ENCODE peak calls at places on chromosomes 5 and 9, in five cellular contexts. W, Z, S, D and L are unnamed samples. For H3K27me3, the result is how much of the 10 kb centered on the place peaks cover.

GRCh38 chr5:143268388-143268787 is 135.1 kb downstream of the NR3C1 start:
- DNase-seq in W (no peak), Z (no peak), S (no peak), D (no peak), L (no peak)

GRCh38 chr9:13213337-13213736 is 66.2 kb downstream of the MPDZ start:
- DNase-seq in W (no peak), Z (no peak), S (no peak), D (no peak), L (no peak)

GRCh38 chr9:127194881-127195713 is 69.5 kb upstream of the GARNL3 start:
- DNase-seq in W (no peak), Z (no peak), S (no peak), D (no peak), L (no peak)

GRCh38 chr5:30994926-30995325 is 198.6 kb upstream of the CDH6 start:
- DNase-seq in W (no peak), Z (no peak), S (no peak), D (no peak), L (no peak)

GRCh38 chr9:79165006-79165405 is 406.8 kb upstream of the TLE4 start:
- DNase-seq in W (no peak), Z (no peak), S (no peak), D (no peak), L (no peak)

GRCh38 chr9:94985649-94986048 is 259.1 kb downstream of the AOPEP start:
- DNase-seq in W (no peak), Z (no peak), S (no peak), D (no peak), L (no peak)

GRCh38 chr9:70113403-70114022 is 69.9 kb downstream of the MAMDC2 start:
- DNase-seq in W (peak), Z (peak), S (no peak), D (peak), L (no peak)

GRCh38 chr5:133932441-133933168 is 35.8 kb downstream of the C5orf15 start:
- DNase-seq in W (no peak), Z (no peak), S (no peak), D (peak), L (no peak)

GRCh38 chr5:125891326-125891725 is 531.9 kb upstream of the GRAMD2B start:
- DNase-seq in W (no peak), Z (no peak), S (no peak), D (no peak), L (no peak)

GRCh38 chr9:128070874-128071273 is 2.8 kb downstream of the SLC25A25 start:
- DNase-seq in W (no peak), Z (no peak), S (no peak), D (no peak), L (no peak)

GRCh38 chr5:15499528-15500325 is at the start of gene FBXL7:
- DNase-seq in W (peak), Z (peak), S (peak), D (peak), L (no peak)

GRCh38 chr5:5929231-5929630 is 449.1 kb downstream of the MED10 start:
- DNase-seq in W (no peak), Z (no peak), S (no peak), D (no peak), L (no peak)

GRCh38 chr5:124806857-124807196 is 60.4 kb upstream of the ZNF608 start:
- DNase-seq in W (no peak), Z (no peak), S (no peak), D (no peak), L (no peak)

GRCh38 chr9:34256104-34256503 is 73.0 kb downstream of the KIF24 start:
- DNase-seq in W (no peak), Z (no peak), S (no peak), D (no peak), L (no peak)

GRCh38 chr5:61357745-61358144 is 25.7 kb downstream of the ZSWIM6 start:
- DNase-seq in W (no peak), Z (no peak), S (no peak), D (no peak), L (no peak)

GRCh38 chr5:59711316-59711715 is 182.2 kb downstream of the PDE4D start:
- DNase-seq in W (no peak), Z (no peak), S (no peak), D (no peak), L (no peak)

GRCh38 chr5:73544429-73545402 is 20.7 kb downstream of the ANKRA2 start:
- DNase-seq in W (no peak), Z (peak), S (no peak), D (no peak), L (no peak)

GRCh38 chr9:3960661-3961144 is 339.2 kb downstream of the GLIS3 start:
- DNase-seq in W (no peak), Z (no peak), S (no peak), D (no peak), L (no peak)

GRCh38 chr5:179241175-179241574 is 104.1 kb downstream of the ADAMTS2 start:
- DNase-seq in W (peak), Z (peak), S (no peak), D (no peak), L (no peak)

GRCh38 chr5:74738406-74738805 is 28.5 kb downstream of the GFM2 start:
- DNase-seq in W (no peak), Z (no peak), S (no peak), D (no peak), L (no peak)

GRCh38 chr5:77282337-77283027 is 72.0 kb downstream of the PDE8B start:
- DNase-seq in W (no peak), Z (peak), S (no peak), D (no peak), L (no peak)

GRCh38 chr5:74233571-74233970 is 407.0 kb downstream of the ENC1 start:
- DNase-seq in W (no peak), Z (no peak), S (no peak), D (no peak), L (no peak)

GRCh38 chr5:139663207-139663606 is 15.1 kb downstream of the CXXC5 start:
- DNase-seq in W (no peak), Z (no peak), S (no peak), D (no peak), L (no peak)

GRCh38 chr9:93962561-93963440 is 7.6 kb upstream of the BARX1 start:
- DNase-seq in W (peak), Z (peak), S (no peak), D (peak), L (peak)

GRCh38 chr5:78649816-78650561 is 1.4 kb upstream of the LHFPL2 start:
- DNase-seq in W (no peak), Z (no peak), S (no peak), D (no peak), L (no peak)

GRCh38 chr9:17829812-17830385 is 251.0 kb downstream of the SH3GL2 start:
- DNase-seq in W (no peak), Z (no peak), S (no peak), D (no peak), L (no peak)

GRCh38 chr9:17824927-17825659 is 246.2 kb downstream of the SH3GL2 start:
- DNase-seq in W (no peak), Z (no peak), S (no peak), D (no peak), L (no peak)

DNA sequence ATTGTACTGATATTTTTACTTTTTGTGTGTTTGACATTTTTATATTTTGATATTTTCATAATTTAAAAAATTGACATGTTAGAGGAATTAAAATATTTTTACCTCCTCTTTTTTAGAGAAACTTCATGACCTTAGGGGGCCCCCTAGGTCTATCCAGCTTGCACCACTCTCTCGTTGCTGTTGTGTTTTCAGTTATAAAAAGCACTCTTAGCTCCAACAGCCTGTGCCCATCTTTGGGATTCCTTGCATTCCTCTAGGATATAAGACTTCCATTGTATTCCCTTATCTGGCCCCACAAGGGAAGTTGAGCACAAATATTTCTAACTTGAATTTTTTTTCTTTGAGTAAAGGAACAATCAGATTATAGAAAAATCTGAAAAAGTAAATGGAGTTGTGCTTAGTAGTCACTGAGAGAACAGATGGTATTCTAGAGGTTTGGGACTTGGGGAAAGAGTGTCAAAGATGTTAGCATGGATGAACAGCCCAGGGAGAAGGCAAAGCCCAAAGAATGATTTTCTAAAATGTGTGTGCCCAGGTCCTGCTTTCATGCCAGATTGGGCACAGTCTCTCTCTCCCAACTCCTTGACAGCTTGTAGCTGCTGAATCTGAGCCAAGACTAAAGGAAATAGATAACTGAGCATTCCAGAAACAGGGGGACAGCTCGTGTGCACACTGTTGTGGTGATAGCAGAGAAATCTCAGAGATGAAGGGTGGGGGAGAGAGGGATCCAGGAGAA is 245.5 kb downstream of the SH3GL2 start:
- DNase-seq in W (no peak), Z (no peak), S (no peak), D (no peak), L (no peak)
- H3K27ac ChIP-seq in W (peak), Z (peak), S (no peak), D (no peak), L (no peak)

GRCh38 chr5:87413116-87413645 is 451 bp upstream of the CCNH start:
- DNase-seq in W (no peak), Z (no peak), S (no peak), D (no peak), L (no peak)
- TF ChIP-seq POLR2A in W (no peak), Z (no peak), S (no peak), D (no peak), L (no peak)

GRCh38 chr9:122221223-122221811 is 7.4 kb downstream of the LHX6 start:
- DNase-seq in W (no peak), Z (no peak), S (no peak), D (no peak), L (no peak)
- H3K27me3 ChIP-seq in W (half or more), Z (under half), S (half or more), D (half or more), L (under half)

GRCh38 chr9:136561779-136562178 is 15.9 kb upstream of the NOTCH1 start:
- DNase-seq in W (no peak), Z (no peak), S (no peak), D (no peak), L (no peak)
- H3K27ac ChIP-seq in W (no peak), Z (no peak), S (no peak), D (no peak), L (no peak)

GRCh38 chr5:149429839-149430721 is 51.0 kb upstream of the IL17B start:
- DNase-seq in W (peak), Z (no peak), S (no peak), D (peak), L (no peak)
- TF ChIP-seq POLR2A in W (no peak), Z (no peak), S (no peak), D (no peak), L (no peak)

GRCh38 chr9:130264414-130265350 is 878 bp upstream of the HMCN2 start:
- DNase-seq in W (peak), Z (no peak), S (no peak), D (no peak), L (no peak)
- H3K27me3 ChIP-seq in W (under half), Z (under half), S (under half), D (half or more), L (under half)

DNA sequence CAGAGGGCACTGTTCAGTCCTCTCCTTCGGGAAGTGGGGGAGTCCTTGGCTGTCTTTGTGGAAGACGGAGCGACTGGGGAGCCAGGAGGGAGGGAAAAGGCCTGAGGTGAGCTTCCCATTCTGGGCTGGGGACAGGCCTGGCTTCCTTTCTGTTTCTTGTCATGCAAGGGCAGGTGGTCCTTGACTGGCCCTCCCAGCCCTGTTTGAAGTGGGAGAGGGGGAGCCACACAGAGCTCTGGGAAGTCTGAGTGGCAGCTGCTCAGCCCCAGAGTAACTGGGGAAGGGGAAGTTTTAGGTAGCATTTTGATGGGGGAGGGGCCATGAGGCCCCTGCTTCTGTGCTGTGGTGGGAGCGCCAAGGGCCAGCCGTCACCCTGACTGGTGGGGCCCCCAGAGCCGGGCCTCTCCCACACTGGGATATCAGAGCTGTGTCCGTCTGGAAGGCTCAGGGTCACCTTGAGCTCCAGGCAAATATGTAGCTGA is 6.5 kb downstream of the UNC5A start:
- DNase-seq in W (no peak), Z (no peak), S (no peak), D (no peak), L (no peak)
- H3K27ac ChIP-seq in W (no peak), Z (no peak), S (no peak), D (no peak), L (no peak)

GRCh38 chr5:145854651-145855258 is 18.1 kb downstream of the GRXCR2 start:
- DNase-seq in W (no peak), Z (no peak), S (no peak), D (no peak), L (no peak)
- TF ChIP-seq POLR2A in W (no peak), Z (no peak), S (no peak), D (no peak), L (no peak)

DNA sequence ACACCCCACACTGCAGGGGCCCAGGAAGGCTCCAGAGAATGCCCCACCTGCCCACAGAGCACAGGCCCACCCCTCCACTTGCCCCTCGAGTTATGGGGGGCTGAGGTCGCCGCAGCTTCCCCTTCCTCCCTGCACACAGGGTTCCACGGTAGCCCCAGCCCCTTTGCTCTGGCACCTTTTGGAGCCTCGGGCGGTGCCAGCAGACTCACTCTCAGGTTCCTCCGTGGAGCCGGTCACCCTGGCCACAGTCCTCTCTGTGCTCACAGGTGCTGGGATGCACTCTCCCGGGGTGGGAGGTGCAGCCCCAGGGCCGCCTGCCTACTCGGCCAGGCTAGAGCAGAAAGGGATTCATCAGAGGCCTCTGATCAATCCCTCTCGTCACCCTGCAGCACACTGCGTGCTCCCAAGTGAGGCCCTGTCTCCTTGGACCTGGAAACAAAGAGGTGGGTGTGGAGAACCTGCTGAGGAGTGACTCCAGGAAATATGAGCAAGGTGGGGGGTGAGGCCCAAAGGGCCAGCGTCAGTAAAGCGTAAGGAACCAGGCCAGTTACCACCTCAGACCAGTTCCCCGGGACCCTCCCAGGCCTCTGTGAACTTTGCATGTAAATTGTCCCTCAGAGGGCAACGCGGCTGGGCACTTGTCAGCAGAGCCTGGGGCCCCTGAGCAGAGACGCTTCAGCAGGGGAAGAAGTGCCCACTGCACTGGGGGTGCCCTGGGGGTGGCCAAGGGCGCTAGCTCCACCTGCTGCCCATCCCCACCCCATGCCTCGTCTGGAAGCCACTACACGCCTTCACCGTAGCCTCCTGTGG is 167.8 kb downstream of the OLFM1 start:
- DNase-seq in W (peak), Z (no peak), S (no peak), D (no peak), L (no peak)
- H3K27me3 ChIP-seq in W (under half), Z (under half), S (under half), D (under half), L (under half)